ENCODE peak calls at places on chromosomes 12 and 14, in four cellular contexts. C is HL-60, K is K562, F is GM12878. P is an unnamed sample.

GRCh38 chr12:109440851-109441490 is 36.1 kb downstream of the KCTD10 start:
- DNase-seq in C (no peak), F (no peak), K (no peak), P (no peak)

GRCh38 chr14:101556566-101557320 is 4.6 kb upstream of the DIO3 start:
- DNase-seq in C (no peak), K (no peak), F (no peak), P (no peak)

GRCh38 chr12:98352218-98352811 is 163.1 kb upstream of the TMPO start:
- DNase-seq in C (no peak), F (no peak), K (no peak), P (no peak)

GRCh38 chr12:131825146-131825892 is 2.9 kb upstream of the MMP17 start:
- DNase-seq in C (no peak), K (no peak), F (no peak), P (no peak)

GRCh38 chr14:58844544-58844943 is 206.8 kb downstream of the DACT1 start:
- DNase-seq in K (no peak), C (no peak), F (no peak), P (no peak)

GRCh38 chr12:49017764-49018281 is 753 bp downstream of the PRKAG1 start:
- DNase-seq in F (no peak), K (no peak), C (peak), P (no peak)

GRCh38 chr12:120928864-120929652 is 24.9 kb upstream of the SPPL3 start:
- DNase-seq in F (no peak), C (no peak), K (no peak), P (no peak)

GRCh38 chr12:48008950-48009349 is 4.7 kb upstream of the COL2A1 start:
- DNase-seq in C (no peak), K (no peak), F (no peak), P (no peak)

GRCh38 chr12:49902399-49903350 is 1.0 kb downstream of the FAIM2 start:
- DNase-seq in F (no peak), C (no peak), K (peak), P (no peak)

GRCh38 chr12:114403044-114403689 is 2.8 kb downstream of the TBX5 start:
- DNase-seq in F (no peak), K (no peak), C (no peak), P (no peak)

GRCh38 chr12:95077341-95077740 is 3.9 kb upstream of the NR2C1 start:
- DNase-seq in K (no peak), C (no peak), F (no peak), P (no peak)

GRCh38 chr14:58740584-58740983 is 102.8 kb downstream of the DACT1 start:
- DNase-seq in F (no peak), C (no peak), K (no peak), P (no peak)

GRCh38 chr12:113285679-113286645 is 48.9 kb downstream of the SLC8B1 start:
- DNase-seq in C (no peak), F (no peak), K (no peak), P (no peak)

GRCh38 chr14:99872786-99873440 is 79.7 kb downstream of the EML1 start:
- DNase-seq in C (no peak), F (no peak), K (no peak), P (no peak)

GRCh38 chr14:64817631-64818030 is 62.1 kb downstream of the SPTB start:
- DNase-seq in C (no peak), F (no peak), K (no peak), P (no peak)

GRCh38 chr14:50937325-50937724 is 7.0 kb downstream of the PYGL start:
- DNase-seq in C (no peak), F (no peak), K (no peak), P (no peak)

GRCh38 chr12:131894981-131895639 is 688 bp downstream of the ULK1 start:
- DNase-seq in K (peak), C (no peak), F (no peak), P (peak)

GRCh38 chr12:46660276-46660675 is 165.5 kb downstream of the SLC38A4 start:
- DNase-seq in K (no peak), F (no peak), C (no peak), P (no peak)

GRCh38 chr14:61280526-61281185 is 482 bp downstream of the TMEM30B start:
- DNase-seq in C (no peak), K (no peak), F (no peak), P (peak)

GRCh38 chr14:94575730-94576585 is 5.3 kb upstream of the SERPINA5 start:
- DNase-seq in K (no peak), F (no peak), C (no peak), P (no peak)

GRCh38 chr14:73753043-73753886 is 39.1 kb upstream of the PNMA1 start:
- DNase-seq in C (peak), K (peak), F (no peak), P (no peak)

GRCh38 chr12:14716848-14717444 is 20.5 kb upstream of the GUCY2C start:
- DNase-seq in F (no peak), K (peak), C (peak), P (peak)

GRCh38 chr14:88179725-88180124 is 143.3 kb downstream of the KCNK10 start:
- DNase-seq in F (no peak), K (no peak), C (no peak), P (no peak)

GRCh38 chr12:69039881-69040280 is 106.9 kb upstream of the CPM start:
- DNase-seq in F (no peak), K (no peak), C (peak), P (no peak)

GRCh38 chr14:96253140-96253539 is 2.9 kb upstream of the BDKRB1 start:
- DNase-seq in C (no peak), K (no peak), F (no peak), P (no peak)

GRCh38 chr14:98345186-98345585 is 926.8 kb downstream of the BCL11B start:
- DNase-seq in C (no peak), F (no peak), K (no peak), P (no peak)

DNA sequence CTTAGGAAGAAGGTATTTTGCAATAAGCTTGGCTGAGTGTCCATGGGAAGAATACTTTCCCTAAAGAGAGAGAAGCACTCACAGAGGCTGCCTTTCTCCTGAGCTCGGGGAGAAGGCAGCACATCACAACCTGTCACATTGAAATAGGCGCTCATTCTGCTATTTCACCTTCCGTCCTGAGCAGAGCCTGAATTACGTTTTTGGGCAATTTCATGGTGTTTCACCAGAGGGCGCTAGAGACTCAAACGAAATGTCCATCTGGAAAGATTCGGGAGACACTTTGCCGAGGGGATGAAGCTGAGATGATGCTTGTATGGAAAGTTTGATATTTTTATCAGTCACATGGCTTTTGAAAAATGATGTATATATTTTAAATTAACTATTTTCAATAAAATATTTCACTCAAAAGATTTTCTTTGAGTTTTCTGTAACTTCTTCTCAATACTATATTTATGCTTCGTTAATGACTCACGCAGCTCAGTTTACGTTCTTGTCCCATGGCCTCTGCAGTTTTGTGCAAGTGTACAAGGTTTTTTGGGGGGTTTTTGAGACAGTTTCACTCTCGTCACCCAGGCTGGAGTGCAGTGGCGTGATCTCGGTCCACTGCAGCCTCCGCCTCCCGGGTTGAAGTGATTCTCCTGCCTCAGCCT is 17.4 kb upstream of the B4GALNT3 start:
- DNase-seq in K (peak), F (no peak), C (peak), P (no peak)
- TF ChIP-seq SPI1 in K (no peak), F (no peak), C (no peak), P (no peak)

DNA sequence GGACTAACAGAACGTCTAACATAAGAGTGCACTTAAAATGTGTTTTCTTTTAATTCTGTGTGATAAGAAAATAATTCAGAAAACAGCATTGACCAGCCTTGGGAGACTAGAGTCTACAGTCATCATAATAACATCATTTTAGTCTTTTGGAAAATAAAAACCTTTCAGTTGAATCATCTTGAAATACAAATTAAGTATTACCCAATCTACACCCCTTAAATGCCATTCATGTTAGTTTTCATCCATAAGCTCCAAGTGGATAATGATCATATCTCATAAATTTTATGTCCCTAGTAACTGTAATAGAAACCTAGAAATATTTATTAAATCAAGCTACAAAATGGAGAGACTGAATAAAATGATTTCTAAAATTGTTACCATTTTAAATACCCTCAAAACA is 32.4 kb downstream of the EPS8 start:
- DNase-seq in C (no peak), K (no peak), F (no peak), P (no peak)
- TF ChIP-seq SPI1 in C (no peak), K (no peak), F (no peak), P (no peak)

GRCh38 chr12:44331269-44331668 is 495.4 kb downstream of the TMEM117 start:
- DNase-seq in F (no peak), K (no peak), C (no peak), P (no peak)
- TF ChIP-seq SPI1 in F (no peak), K (no peak), C (no peak), P (no peak)

GRCh38 chr12:122995503-122996187 is 15.2 kb downstream of the ARL6IP4 start:
- DNase-seq in K (no peak), C (no peak), F (no peak), P (no peak)

GRCh38 chr12:122996188-122996601 is 15.7 kb downstream of the ARL6IP4 start:
- DNase-seq in K (no peak), C (no peak), F (no peak), P (no peak)

GRCh38 chr12:122994140-122994675 is 13.7 kb downstream of the ARL6IP4 start:
- DNase-seq in C (no peak), K (no peak), F (no peak), P (no peak)

GRCh38 chr12:122996621-122997342 is 16.3 kb downstream of the ARL6IP4 start:
- DNase-seq in F (no peak), K (no peak), C (no peak), P (no peak)

DNA sequence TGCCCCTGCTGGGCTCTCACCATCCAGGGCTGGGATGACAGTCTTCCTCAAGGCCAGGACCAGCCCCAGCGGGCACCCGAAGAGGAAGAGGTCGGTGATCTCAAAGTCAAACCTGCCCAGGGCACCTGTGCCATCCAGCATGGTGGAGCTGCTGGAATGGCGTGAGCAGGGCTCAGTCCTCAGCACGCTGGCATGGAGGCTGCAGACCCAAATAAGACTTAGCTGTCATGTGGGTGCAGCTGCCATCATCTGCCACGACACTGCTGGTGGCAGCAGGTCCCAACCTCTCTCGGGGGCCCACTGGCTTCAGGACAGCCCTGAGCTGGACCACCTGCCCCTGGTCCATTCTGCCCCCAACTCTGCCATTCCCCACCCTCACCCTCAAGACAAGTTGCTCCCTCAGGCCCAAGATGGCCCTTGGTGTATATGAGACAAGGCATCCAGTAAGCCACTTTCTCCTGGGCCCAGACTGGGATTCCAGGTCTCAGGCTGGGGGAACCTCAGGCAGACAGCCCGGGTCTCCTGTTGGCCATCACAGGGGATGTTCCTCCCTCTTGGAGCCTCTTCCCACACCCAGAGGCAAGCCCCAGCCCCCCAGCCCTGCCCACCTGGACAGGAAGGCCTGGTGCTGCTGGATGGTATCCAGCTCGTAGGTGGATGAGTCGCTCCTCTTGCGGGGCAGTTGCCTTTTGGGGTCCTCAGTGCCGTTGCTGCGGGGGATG is 14.5 kb downstream of the ARL6IP4 start:
- DNase-seq in K (no peak), C (no peak), F (no peak), P (no peak)
- TF ChIP-seq SPI1 in K (no peak), C (no peak), F (no peak), P (no peak)

DNA sequence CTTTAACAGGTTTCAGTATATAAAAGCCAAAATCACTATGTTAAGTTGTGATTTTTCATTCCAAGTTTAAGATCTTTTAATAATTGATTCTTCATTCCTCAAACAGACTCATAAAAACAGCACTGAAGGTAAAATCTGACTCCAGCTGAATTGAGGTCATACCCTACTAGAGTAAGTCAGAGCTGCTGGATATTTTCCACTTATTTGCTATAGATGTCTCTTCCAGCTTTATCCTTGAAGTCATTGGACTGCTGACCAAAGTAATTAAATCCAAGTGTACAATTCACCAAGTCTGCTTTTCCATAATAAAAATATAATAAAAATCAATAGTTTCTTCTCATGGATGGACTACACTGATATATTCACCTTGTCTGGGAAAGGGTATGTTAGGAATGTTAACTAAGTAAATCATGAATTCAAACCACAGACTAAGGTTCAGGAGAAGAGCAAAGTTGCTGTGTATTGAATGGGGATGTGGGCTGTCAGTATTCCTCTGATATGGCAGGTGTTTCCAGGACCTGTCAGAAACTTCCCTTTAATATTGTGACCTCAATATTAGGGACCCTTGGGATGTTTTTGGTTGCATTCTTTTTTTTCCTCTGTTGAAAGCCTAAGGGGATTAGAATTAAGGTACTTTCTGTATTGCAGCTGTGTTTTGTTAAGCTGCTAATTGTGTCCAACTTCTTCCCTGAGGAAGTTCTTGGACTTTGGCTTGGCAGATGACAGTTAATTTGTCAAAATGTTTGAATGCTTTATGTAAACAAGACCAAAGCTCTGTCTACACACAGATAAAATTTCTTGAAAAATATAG is 283.9 kb downstream of the ATP23 start:
- DNase-seq in K (no peak), C (no peak), F (no peak), P (no peak)
- TF ChIP-seq SPI1 in K (no peak), C (no peak), F (no peak), P (no peak)

GRCh38 chr12:57738661-57739237 is at the start of gene AGAP2:
- DNase-seq in K (no peak), C (no peak), F (no peak), P (no peak)
- TF ChIP-seq SPI1 in K (no peak), C (no peak), F (no peak), P (no peak)

GRCh38 chr12:3684449-3685051 is 68.4 kb downstream of the CRACR2A start:
- DNase-seq in F (no peak), C (no peak), K (no peak), P (no peak)
- TF ChIP-seq SPI1 in F (no peak), C (no peak), K (no peak), P (no peak)

DNA sequence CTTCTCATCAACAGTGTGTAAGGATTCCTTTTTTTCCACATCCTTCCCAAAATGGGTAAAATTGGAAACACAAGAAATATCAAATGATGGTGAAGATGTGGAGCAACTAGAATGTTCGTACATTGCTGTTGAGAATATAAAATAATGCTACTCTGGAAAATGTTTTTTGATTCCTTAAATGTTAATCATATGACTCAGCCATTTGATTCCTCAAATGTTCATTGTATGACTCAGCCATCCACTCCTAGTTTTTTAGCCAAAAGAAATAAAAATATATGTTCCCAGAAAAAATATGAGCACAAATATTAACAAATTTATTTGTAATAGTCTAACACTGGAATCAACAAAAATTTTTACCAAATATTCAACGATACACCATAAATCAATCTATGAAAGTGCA is 1108.6 kb downstream of the LRFN5 start:
- DNase-seq in K (no peak), F (no peak), C (no peak), P (no peak)
- TF ChIP-seq SPI1 in K (no peak), F (no peak), C (no peak), P (no peak)

GRCh38 chr12:28202374-28203130 is 12.3 kb downstream of the CCDC91 start:
- DNase-seq in F (no peak), C (no peak), K (no peak), P (no peak)
- TF ChIP-seq SPI1 in F (no peak), C (no peak), K (no peak), P (no peak)

GRCh38 chr14:31109257-31109656 is 83.1 kb upstream of the STRN3 start:
- DNase-seq in C (no peak), F (no peak), K (no peak), P (no peak)
- TF ChIP-seq SPI1 in C (no peak), F (no peak), K (no peak), P (no peak)

P was measured in GM12891.